ENCODE peak calls at places on chromosomes 11 and 22, in seven cellular contexts. H is NCI-H1417, U is lower lobe of right lung, M is pulmonary artery endothelial cell, R is upper lobe of right lung, G is nephron progenitor cell, D is HTR-8/SVneo. A is an unnamed sample.

GRCh38 chr11:106031210-106031845 is 9.3 kb upstream of the MSANTD4 start:
- DNase-seq in M (peak), R (no peak), D (no peak), G (no peak), H (no peak), U (no peak), A (no peak)

GRCh38 chr11:70532066-70532440 is 133.7 kb downstream of the CTTN start:
- DNase-seq in U (no peak), R (peak), M (no peak), G (no peak), D (no peak), H (no peak), A (no peak)

GRCh38 chr11:77542296-77542695 is 47.5 kb upstream of the AQP11 start:
- DNase-seq in U (no peak), R (no peak), H (no peak), G (no peak), M (no peak), D (no peak), A (no peak)

GRCh38 chr11:2475151-2475918 is 30.5 kb downstream of the KCNQ1 start:
- DNase-seq in H (no peak), U (no peak), D (no peak), R (no peak), G (no peak), M (no peak), A (no peak)

GRCh38 chr11:72391638-72392423 is 42.5 kb downstream of the CLPB start:
- DNase-seq in M (no peak), D (no peak), H (no peak), G (peak), U (no peak), R (no peak), A (no peak)

GRCh38 chr22:25131198-25131887 is 68.3 kb upstream of the CRYBB3 start:
- DNase-seq in M (no peak), U (no peak), R (no peak), G (no peak), D (no peak), H (no peak), A (no peak)

GRCh38 chr22:39574779-39575551 is 4.4 kb downstream of the CACNA1I start:
- DNase-seq in H (no peak), U (no peak), R (no peak), M (peak), D (peak), G (no peak), A (peak)

GRCh38 chr11:96037267-96037990 is 113.5 kb upstream of the MTMR2 start:
- DNase-seq in U (no peak), R (no peak), H (peak), M (no peak), G (peak), D (no peak), A (no peak)

GRCh38 chr22:50022171-50022819 is 9.7 kb upstream of the IL17REL start:
- DNase-seq in M (no peak), G (no peak), D (no peak), R (no peak), U (no peak), H (no peak), A (no peak)

GRCh38 chr11:11179239-11179638 is 173.8 kb downstream of the CSNK2A3 start:
- DNase-seq in D (peak), M (no peak), H (no peak), G (no peak), R (no peak), U (no peak), A (peak)

GRCh38 chr11:35330924-35331323 is 88.4 kb downstream of the SLC1A2 start:
- DNase-seq in U (no peak), R (no peak), G (no peak), M (no peak), H (no peak), D (no peak), A (no peak)

GRCh38 chr11:71298016-71298550 is 45.7 kb upstream of the SHANK2 start:
- DNase-seq in R (peak), G (no peak), M (no peak), D (no peak), H (no peak), U (no peak), A (no peak)

GRCh38 chr11:123413636-123414035 is 16.4 kb upstream of the GRAMD1B start:
- DNase-seq in R (no peak), H (no peak), G (no peak), D (no peak), U (no peak), M (no peak), A (no peak)

GRCh38 chr22:46471901-46472721 is 65.3 kb downstream of the CELSR1 start:
- DNase-seq in U (no peak), G (no peak), H (no peak), D (no peak), M (no peak), R (no peak), A (no peak)

GRCh38 chr11:102564110-102564509 is 33.6 kb upstream of the MMP7 start:
- DNase-seq in H (no peak), M (peak), G (no peak), R (no peak), D (peak), U (no peak), A (peak)

GRCh38 chr22:46049726-46050450 is 72.9 kb upstream of the WNT7B start:
- DNase-seq in R (peak), G (no peak), M (no peak), H (no peak), D (no peak), U (peak), A (no peak)

GRCh38 chr11:69689484-69690319 is 14.1 kb downstream of the FGF19 start:
- DNase-seq in R (no peak), G (no peak), D (no peak), H (no peak), M (no peak), U (no peak), A (no peak)

GRCh38 chr11:47136327-47136726 is 40.4 kb downstream of the ARFGAP2 start:
- DNase-seq in H (no peak), U (no peak), R (no peak), G (no peak), M (no peak), D (no peak), A (no peak)

GRCh38 chr11:61834278-61835004 is 6.3 kb downstream of the FADS2 start:
- DNase-seq in U (no peak), M (peak), H (no peak), G (no peak), R (no peak), D (no peak), A (peak)

GRCh38 chr11:36702330-36703054 is 104.5 kb upstream of the RAG2 start:
- DNase-seq in G (peak), H (peak), M (peak), D (peak), U (no peak), R (no peak), A (no peak)

GRCh38 chr22:22682807-22683667 is 38.6 kb downstream of the GGTLC2 start:
- DNase-seq in G (no peak), M (no peak), H (no peak), R (no peak), U (no peak), D (peak), A (peak)

GRCh38 chr11:8011383-8011782 is 24.2 kb downstream of the EIF3F start:
- DNase-seq in D (no peak), G (no peak), M (no peak), U (no peak), R (no peak), H (no peak), A (no peak)

GRCh38 chr11:67415501-67416304 is at the start of gene CARNS1:
- DNase-seq in M (no peak), D (no peak), H (peak), R (no peak), G (no peak), U (no peak), A (no peak)

GRCh38 chr11:9726313-9727022 is 62.6 kb downstream of the SWAP70 start:
- DNase-seq in D (no peak), H (peak), R (no peak), U (no peak), M (no peak), G (no peak), A (peak)

GRCh38 chr11:118277312-118277711 is 13.2 kb upstream of the MPZL2 start:
- DNase-seq in U (no peak), H (no peak), D (peak), R (no peak), M (peak), G (no peak), A (peak)

GRCh38 chr11:58650496-58650895 is 28.0 kb downstream of the CNTF start:
- DNase-seq in H (no peak), U (no peak), G (no peak), M (no peak), D (no peak), R (no peak), A (no peak)

GRCh38 chr22:38696606-38697005 is 4.1 kb downstream of the JOSD1 start:
- DNase-seq in H (no peak), D (no peak), M (peak), G (no peak), U (no peak), R (no peak), A (peak)

GRCh38 chr11:43269229-43269928 is 42.4 kb upstream of the API5 start:
- DNase-seq in M (no peak), U (no peak), R (no peak), D (no peak), G (peak), H (peak), A (no peak)

GRCh38 chr22:16818538-16818937 is 6.7 kb downstream of the XKR3 start:
- DNase-seq in R (no peak), M (no peak), D (no peak), U (no peak), H (no peak), G (no peak), A (no peak)

GRCh38 chr11:107249054-107249453 is 208.6 kb downstream of the CWF19L2 start:
- DNase-seq in U (no peak), R (no peak), D (no peak), H (no peak), M (no peak), G (no peak), A (no peak)

GRCh38 chr11:35146074-35146521 is 7.1 kb downstream of the CD44 start:
- DNase-seq in D (no peak), G (no peak), U (no peak), H (no peak), R (no peak), M (no peak), A (no peak)

A was measured in NCI-H226.